ENCODE peak calls at places on chromosome 7, in four cellular contexts. D, L, C and M are unnamed samples.

GRCh38 chr7:99404235-99404976 is 4.0 kb downstream of the PDAP1 start:
- DNase-seq in C (no peak), L (no peak), D (no peak), M (no peak)

GRCh38 chr7:2670720-2671391 is 17.1 kb upstream of the AMZ1 start:
- DNase-seq in D (peak), L (no peak), C (peak), M (peak)

GRCh38 chr7:121442845-121443244 is 46.7 kb upstream of the FAM3C start:
- DNase-seq in C (no peak), L (no peak), D (no peak), M (no peak)

GRCh38 chr7:129768614-129769399 is 157.3 kb downstream of the NRF1 start:
- DNase-seq in D (no peak), C (no peak), L (no peak), M (peak)

GRCh38 chr7:85023066-85023687 is 163.7 kb downstream of the SEMA3D start:
- DNase-seq in L (no peak), D (no peak), C (peak), M (peak)

GRCh38 chr7:93817561-93817960 is 73.0 kb downstream of the TFPI2 start:
- DNase-seq in C (no peak), D (no peak), L (no peak), M (no peak)

GRCh38 chr7:96408881-96409280 is 87.0 kb upstream of the SLC25A13 start:
- DNase-seq in C (no peak), L (no peak), D (no peak), M (no peak)

GRCh38 chr7:120920588-120920987 is 30.0 kb upstream of the ING3 start:
- DNase-seq in D (no peak), L (no peak), C (no peak), M (no peak)

GRCh38 chr7:158885624-158886023 is 29.3 kb downstream of the DYNC2I1 start:
- DNase-seq in L (no peak), D (no peak), C (peak), M (peak)

GRCh38 chr7:17690030-17690429 is 250.3 kb downstream of the SNX13 start:
- DNase-seq in D (no peak), L (peak), C (no peak), M (no peak)

GRCh38 chr7:30163231-30163894 is 28.6 kb downstream of the MTURN start:
- DNase-seq in L (no peak), C (peak), D (no peak), M (peak)

GRCh38 chr7:99997545-99998137 is 17.8 kb upstream of the ZKSCAN1 start:
- DNase-seq in C (peak), D (peak), L (no peak), M (no peak)

GRCh38 chr7:127766831-127767489 is 115.0 kb downstream of the SND1 start:
- DNase-seq in L (no peak), C (no peak), D (no peak), M (no peak)

GRCh38 chr7:101163281-101164070 is 1.9 kb downstream of the VGF start:
- DNase-seq in L (no peak), D (peak), C (no peak), M (peak)

GRCh38 chr7:135320277-135320676 is 86.6 kb downstream of the STRA8 start:
- DNase-seq in D (no peak), L (no peak), C (no peak), M (no peak)

GRCh38 chr7:155007947-155008346 is 5.0 kb upstream of the PAXIP1 start:
- DNase-seq in L (no peak), D (no peak), C (peak), M (peak)

DNA sequence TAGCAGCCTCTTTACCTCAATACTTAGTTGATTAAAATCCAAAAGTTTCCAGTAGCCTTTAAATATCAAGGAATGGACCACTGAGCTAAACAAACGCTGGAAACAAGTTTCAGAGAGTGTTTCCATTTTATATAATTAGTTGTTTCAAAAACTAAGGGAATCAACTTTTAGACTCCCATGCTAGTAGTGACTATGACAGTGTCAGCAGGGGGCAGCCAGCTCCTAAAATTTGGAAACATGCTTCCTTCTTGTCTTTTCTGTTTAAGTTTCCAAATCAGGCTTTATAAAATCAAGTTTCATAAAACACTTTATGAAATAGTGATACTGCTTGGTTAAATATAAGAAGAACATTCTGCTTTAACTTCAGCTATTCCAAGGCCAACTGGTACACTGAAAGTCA is 138.2 kb upstream of the TMEM229A start:
- DNase-seq in L (no peak), D (no peak), C (no peak), M (no peak)
- TF ChIP-seq BRCA1 in L (no peak), D (no peak), C (no peak), M (no peak)

GRCh38 chr7:16564909-16565426 is 38.3 kb downstream of the LRRC72 start:
- DNase-seq in C (peak), D (no peak), L (peak), M (peak)
- TF ChIP-seq BRCA1 in C (no peak), D (no peak), L (no peak), M (no peak)

GRCh38 chr7:45625714-45626440 is 51.7 kb downstream of the ADCY1 start:
- DNase-seq in L (no peak), C (no peak), D (no peak), M (no peak)
- TF ChIP-seq BRCA1 in L (no peak), C (no peak), D (no peak), M (no peak)

DNA sequence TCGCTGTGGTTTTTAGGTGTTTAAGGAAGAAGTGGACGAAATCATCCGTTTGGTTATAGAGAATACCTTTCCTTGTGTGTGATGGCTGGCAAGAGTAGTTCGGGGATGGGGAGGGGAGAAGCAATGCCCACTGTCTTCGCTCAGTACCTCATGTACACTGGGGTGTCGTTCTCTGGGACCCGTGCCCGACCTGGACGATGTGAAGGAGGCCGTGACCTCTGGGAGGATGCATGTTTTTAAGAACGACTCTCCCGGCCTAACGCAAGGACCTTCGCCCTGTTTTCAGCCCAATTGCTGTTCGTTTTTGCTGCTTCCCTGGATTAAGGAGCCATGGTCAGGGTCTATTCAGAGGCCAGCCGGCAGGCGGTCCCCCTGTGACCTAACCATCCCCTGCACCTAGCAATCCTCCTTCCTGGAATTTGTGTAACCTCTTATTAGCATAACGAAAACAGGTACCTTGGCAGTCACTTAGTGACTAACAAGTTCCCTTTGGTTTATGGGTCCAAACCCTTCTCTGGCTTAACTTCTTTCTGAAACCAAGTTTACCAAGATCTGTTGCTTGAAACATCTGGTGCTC is 1.3 kb downstream of the NFE2L3 start:
- DNase-seq in D (peak), L (no peak), C (no peak), M (no peak)
- TF ChIP-seq BRCA1 in D (no peak), L (no peak), C (no peak), M (no peak)

DNA sequence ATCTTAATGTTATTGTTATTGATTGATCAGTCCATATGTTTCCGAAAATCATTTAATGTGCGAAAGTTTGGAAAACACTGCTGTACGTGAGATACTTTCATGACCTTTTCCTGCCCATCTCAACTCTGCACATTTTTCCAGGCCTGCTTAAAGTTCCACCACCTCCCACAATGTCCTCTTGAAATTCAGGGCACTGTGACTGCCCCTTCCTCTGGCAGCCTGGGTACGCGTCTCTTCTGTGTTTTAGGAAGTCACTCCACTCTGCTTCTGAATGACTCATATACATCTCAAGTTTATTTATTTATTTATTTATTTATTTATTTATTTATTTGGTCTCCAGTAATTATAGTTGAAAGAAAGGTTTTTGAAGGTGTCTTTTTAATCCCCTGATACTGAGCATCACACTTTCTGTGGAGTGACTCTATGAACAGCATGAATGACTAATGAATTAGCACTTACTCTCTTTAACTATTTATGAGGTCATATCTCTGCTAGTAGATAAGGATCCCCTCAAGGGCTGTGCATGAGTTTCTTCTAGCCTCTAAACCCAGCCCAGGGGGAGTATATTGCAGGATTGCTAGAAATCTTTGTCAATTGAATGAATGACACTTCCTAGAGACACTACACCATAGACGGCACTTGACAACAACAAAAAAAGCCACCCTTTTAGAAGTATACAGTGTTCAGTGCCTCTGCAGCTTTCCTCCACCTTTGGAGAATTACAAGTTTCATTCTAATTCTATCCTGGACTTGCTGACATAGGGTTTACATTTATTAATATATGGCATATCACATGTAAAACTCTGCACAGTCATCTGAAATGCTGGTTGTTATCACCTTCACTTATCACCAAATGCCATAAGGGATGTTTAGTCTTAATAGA is 2.2 kb downstream of the MACC1 start:
- DNase-seq in D (no peak), C (no peak), L (no peak), M (peak)
- TF ChIP-seq BRCA1 in D (no peak), C (no peak), L (no peak), M (no peak)

GRCh38 chr7:148108381-148108780 is 482.2 kb upstream of the C7orf33 start:
- DNase-seq in C (no peak), D (no peak), L (no peak), M (no peak)
- TF ChIP-seq BRCA1 in C (no peak), D (no peak), L (no peak), M (no peak)